ENCODE peak calls at places on chromosome 2, in six cellular contexts. One of them, this sample, is unnamed.

GRCh38 chr2:186941853-186942252 is 92.9 kb upstream of the ZSWIM2 start:
- DNase-seq in stromal cell of bone marrow: no peak
- DNase-seq in kidney glomerular epithelial cell: no peak
- DNase-seq in smooth muscle cell of the brain vasculature: no peak
- DNase-seq in cardiac muscle cell: no peak
- DNase-seq in frontal cortex: no peak
- DNase-seq in this sample: no peak

GRCh38 chr2:28543316-28544068 is 47.6 kb downstream of the PLB1 start:
- DNase-seq in stromal cell of bone marrow: peak; percentile 61
- DNase-seq in kidney glomerular epithelial cell: no peak
- DNase-seq in smooth muscle cell of the brain vasculature: peak; percentile 12
- DNase-seq in cardiac muscle cell: peak; percentile 53
- DNase-seq in frontal cortex: no peak
- DNase-seq in this sample: no peak

GRCh38 chr2:80461505-80462197 is 157.1 kb upstream of the LRRTM1 start:
- DNase-seq in stromal cell of bone marrow: no peak
- DNase-seq in kidney glomerular epithelial cell: no peak
- DNase-seq in smooth muscle cell of the brain vasculature: no peak
- DNase-seq in cardiac muscle cell: no peak
- DNase-seq in frontal cortex: no peak
- DNase-seq in this sample: no peak

GRCh38 chr2:84919885-84920580 is 14.6 kb downstream of the TMSB10 start:
- DNase-seq in stromal cell of bone marrow: peak; percentile 96
- DNase-seq in kidney glomerular epithelial cell: peak; percentile 99
- DNase-seq in smooth muscle cell of the brain vasculature: no peak
- DNase-seq in cardiac muscle cell: peak; percentile 96
- DNase-seq in frontal cortex: peak; percentile 46
- DNase-seq in this sample: peak; percentile 49

GRCh38 chr2:26745609-26746327 is 18.3 kb upstream of the SLC35F6 start:
- DNase-seq in stromal cell of bone marrow: peak; percentile 65
- DNase-seq in kidney glomerular epithelial cell: peak; percentile 47
- DNase-seq in smooth muscle cell of the brain vasculature: no peak
- DNase-seq in cardiac muscle cell: peak; percentile 88
- DNase-seq in frontal cortex: peak; percentile 72
- DNase-seq in this sample: peak; percentile 95

GRCh38 chr2:174892546-174892945 is 112.6 kb downstream of the CHN1 start:
- DNase-seq in stromal cell of bone marrow: no peak
- DNase-seq in kidney glomerular epithelial cell: no peak
- DNase-seq in smooth muscle cell of the brain vasculature: no peak
- DNase-seq in cardiac muscle cell: no peak
- DNase-seq in frontal cortex: no peak
- DNase-seq in this sample: no peak

GRCh38 chr2:161120775-161121174 is 39.5 kb upstream of the TANK start:
- DNase-seq in stromal cell of bone marrow: no peak
- DNase-seq in kidney glomerular epithelial cell: no peak
- DNase-seq in smooth muscle cell of the brain vasculature: no peak
- DNase-seq in cardiac muscle cell: no peak
- DNase-seq in frontal cortex: no peak
- DNase-seq in this sample: no peak

GRCh38 chr2:239151201-239152131 is 249.4 kb downstream of the HDAC4 start:
- DNase-seq in stromal cell of bone marrow: peak; percentile 47
- DNase-seq in kidney glomerular epithelial cell: no peak
- DNase-seq in smooth muscle cell of the brain vasculature: no peak
- DNase-seq in cardiac muscle cell: no peak
- DNase-seq in frontal cortex: no peak
- DNase-seq in this sample: peak; percentile 71

GRCh38 chr2:46335404-46335965 is 38.3 kb downstream of the EPAS1 start:
- DNase-seq in stromal cell of bone marrow: peak; percentile 80
- DNase-seq in kidney glomerular epithelial cell: peak; percentile 46
- DNase-seq in smooth muscle cell of the brain vasculature: no peak
- DNase-seq in cardiac muscle cell: peak; percentile 77
- DNase-seq in frontal cortex: no peak
- DNase-seq in this sample: peak; percentile 50

GRCh38 chr2:235638541-235639192 is 144.8 kb downstream of the AGAP1 start:
- DNase-seq in stromal cell of bone marrow: no peak
- DNase-seq in kidney glomerular epithelial cell: no peak
- DNase-seq in smooth muscle cell of the brain vasculature: no peak
- DNase-seq in cardiac muscle cell: no peak
- DNase-seq in frontal cortex: no peak
- DNase-seq in this sample: no peak

GRCh38 chr2:23107341-23107941 is 277.5 kb upstream of the KLHL29 start:
- DNase-seq in stromal cell of bone marrow: no peak
- DNase-seq in kidney glomerular epithelial cell: no peak
- DNase-seq in smooth muscle cell of the brain vasculature: no peak
- DNase-seq in cardiac muscle cell: no peak
- DNase-seq in frontal cortex: no peak
- DNase-seq in this sample: no peak